ENCODE peak calls at places on chromosomes 11 and 22, in four cellular contexts. E is left lung, A is right lobe of liver, V is OCI-LY7. C is an unnamed sample. For H3K9me3, the result is how much of the 10 kb centered on the place peaks cover.

GRCh38 chr11:106983251-106983650 is 35.0 kb downstream of the GUCY1A2 start:
- DNase-seq in V (no peak), A (no peak), E (no peak), C (no peak)

GRCh38 chr11:75151346-75152047 is 590 bp downstream of the SLCO2B1 start:
- DNase-seq in V (no peak), E (no peak), A (no peak), C (no peak)

GRCh38 chr11:64855596-64856304 is 11.3 kb upstream of the CDC42BPG start:
- DNase-seq in V (no peak), E (peak), A (no peak), C (no peak)

GRCh38 chr11:114883472-114883871 is 205.1 kb downstream of the NXPE2 start:
- DNase-seq in A (no peak), E (no peak), V (no peak), C (no peak)

GRCh38 chr22:32788884-32789624 is 12.5 kb upstream of the TIMP3 start:
- DNase-seq in V (no peak), E (no peak), A (no peak), C (no peak)

GRCh38 chr22:23085351-23085671 is 15.0 kb downstream of the GNAZ start:
- DNase-seq in V (no peak), A (no peak), E (no peak), C (no peak)

GRCh38 chr11:104943561-104943960 is 24.8 kb downstream of the CASP4 start:
- DNase-seq in E (no peak), A (no peak), V (no peak), C (no peak)

GRCh38 chr11:69874984-69875673 is 55.9 kb upstream of the FGF3 start:
- DNase-seq in V (no peak), A (peak), E (no peak), C (no peak)

GRCh38 chr11:115080923-115081322 is 402.6 kb downstream of the NXPE2 start:
- DNase-seq in A (no peak), E (no peak), V (no peak), C (no peak)

GRCh38 chr11:43955381-43956118 is 13.1 kb downstream of the C11orf96 start:
- DNase-seq in E (no peak), A (no peak), V (no peak), C (no peak)

GRCh38 chr11:121557348-121557747 is 104.6 kb upstream of the SORL1-AS1 start:
- DNase-seq in A (no peak), V (no peak), E (no peak), C (no peak)

GRCh38 chr11:60750911-60751310 is 5.8 kb upstream of the MS4A15 start:
- DNase-seq in E (no peak), V (no peak), A (no peak), C (no peak)

GRCh38 chr11:76391811-76392475 is 10.8 kb downstream of the GVQW3 start:
- DNase-seq in E (no peak), A (no peak), V (no peak), C (no peak)

GRCh38 chr11:16604784-16605439 is 133.5 kb upstream of the C11orf58 start:
- DNase-seq in E (peak), V (no peak), A (peak), C (peak)

GRCh38 chr22:28816994-28817530 is 16.7 kb upstream of the XBP1 start:
- DNase-seq in E (no peak), V (peak), A (no peak), C (no peak)

GRCh38 chr11:86206296-86206695 is 38.3 kb upstream of the EED start:
- DNase-seq in A (no peak), E (no peak), V (no peak), C (no peak)

GRCh38 chr11:64915366-64915887 is 1.6 kb downstream of the ATG2A start:
- DNase-seq in V (no peak), A (no peak), E (no peak), C (no peak)

GRCh38 chr11:84922836-84923235 is 704.3 kb downstream of the DLG2 start:
- DNase-seq in V (no peak), E (no peak), A (no peak), C (no peak)

GRCh38 chr11:83778598-83778997 is 492.4 kb upstream of the CCDC90B start:
- DNase-seq in A (no peak), V (no peak), E (no peak), C (no peak)

DNA sequence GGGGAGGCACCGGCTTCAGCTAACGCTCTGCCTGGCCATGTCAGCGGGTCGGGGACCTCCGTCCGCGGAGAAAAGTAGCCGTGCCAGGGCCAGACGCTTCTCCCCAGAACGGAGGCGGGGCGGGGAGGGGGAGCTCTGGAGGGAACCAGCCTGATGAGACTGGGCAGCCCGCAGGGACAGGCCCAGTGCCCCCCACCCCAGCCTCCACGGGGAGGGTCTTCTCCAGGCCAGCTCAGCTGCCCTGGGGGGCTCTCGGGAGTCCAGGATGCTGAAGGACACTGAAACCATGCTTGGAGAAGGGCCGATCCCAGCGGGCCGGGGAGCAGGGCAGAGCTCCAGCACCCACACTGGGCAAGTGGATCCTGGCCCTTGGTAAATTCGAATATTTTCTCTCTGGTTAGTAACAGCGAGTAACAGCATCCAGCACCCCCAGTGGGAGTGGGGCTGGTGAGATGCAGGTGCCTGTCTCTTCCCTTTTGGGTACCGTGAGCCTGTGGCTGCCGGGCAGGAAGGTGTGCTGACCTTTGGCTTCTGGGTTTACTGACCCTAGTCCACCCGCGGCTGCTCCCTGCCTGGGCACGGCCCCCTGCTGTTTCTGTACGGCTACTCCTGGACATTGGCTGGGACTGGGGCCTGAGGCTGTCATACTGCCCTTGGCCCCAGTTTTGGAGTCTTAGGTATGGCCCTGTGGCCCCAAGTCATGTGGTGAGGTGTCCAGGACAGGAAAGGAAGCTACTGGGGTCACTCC is 35.8 kb downstream of the GRAMD4 start:
- DNase-seq in V (no peak), A (peak), E (peak), C (no peak)
- H3K27ac ChIP-seq in V (no peak), A (no peak), E (no peak), C (no peak)

GRCh38 chr11:68014966-68015447 is 4.9 kb downstream of the ALDH3B1 start:
- DNase-seq in A (no peak), E (peak), V (no peak), C (no peak)
- H3K4me3 ChIP-seq in A (no peak), E (no peak), V (no peak), C (no peak)

GRCh38 chr22:47351836-47352579 is 589.6 kb downstream of the TBC1D22A start:
- DNase-seq in V (no peak), E (peak), A (peak), C (no peak)
- H3K9me3 ChIP-seq in V (under half), E (under half), A (under half), C (under half)

GRCh38 chr11:118128821-118129474 is 23.7 kb downstream of the SCN4B start:
- DNase-seq in A (no peak), E (no peak), V (no peak), C (no peak)
- H3K27ac ChIP-seq in A (no peak), E (no peak), V (no peak), C (no peak)

GRCh38 chr11:15224466-15224865 is 109.7 kb downstream of the INSC start:
- DNase-seq in E (no peak), A (no peak), V (no peak), C (no peak)
- H3K4me3 ChIP-seq in E (no peak), A (no peak), V (no peak), C (no peak)

DNA sequence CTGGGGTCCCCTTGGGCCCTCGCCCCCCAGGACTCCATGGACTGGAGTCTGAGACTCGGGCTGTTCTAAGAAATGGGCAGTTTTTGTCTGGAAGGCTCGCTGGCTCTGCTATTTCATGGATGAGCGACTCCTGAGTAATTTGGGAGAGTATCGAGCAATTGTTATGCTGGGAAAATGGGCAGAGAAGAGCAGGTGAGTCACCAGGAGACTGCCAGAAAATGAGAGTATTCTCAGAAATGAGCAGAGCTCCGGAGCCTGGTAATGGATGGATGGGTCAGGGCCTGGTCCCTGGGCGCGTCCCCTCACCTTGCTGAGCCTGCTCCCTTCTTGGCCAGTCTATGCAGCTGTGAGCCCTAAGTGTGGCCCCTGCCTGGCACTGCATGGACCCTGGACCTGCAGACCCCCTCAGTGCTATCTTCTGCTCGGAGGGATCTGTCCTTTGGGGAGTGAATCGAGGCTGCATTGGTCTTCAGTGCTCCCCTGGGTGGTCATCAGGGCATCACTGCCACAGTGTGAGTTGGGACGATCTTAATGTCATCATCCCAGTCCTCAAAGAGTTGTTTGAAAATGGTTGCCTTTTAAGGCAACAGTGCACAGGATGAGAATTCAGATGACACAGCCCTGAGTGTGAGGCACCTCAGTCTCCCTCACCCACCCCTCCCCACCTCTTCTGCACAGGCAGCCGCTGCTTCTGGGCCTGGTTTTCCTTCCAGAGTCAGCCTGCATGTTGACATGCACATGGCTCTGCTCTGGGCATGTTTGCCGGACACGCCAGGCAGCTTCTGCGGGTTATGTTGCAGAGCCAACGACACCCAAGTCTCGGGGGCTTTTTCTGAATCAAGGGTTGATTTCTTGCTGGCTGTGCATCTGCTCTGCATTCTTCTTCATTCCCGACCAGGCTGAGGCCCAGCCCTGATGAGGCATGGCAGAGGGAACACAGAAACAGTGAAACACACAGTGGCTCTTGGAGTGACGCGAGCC is 519.0 kb downstream of the TBC1D22A start:
- DNase-seq in V (no peak), E (no peak), A (no peak), C (no peak)
- H3K9me3 ChIP-seq in V (under half), E (under half), A (under half), C (under half)

GRCh38 chr22:37484115-37485005 is 1.8 kb downstream of the MFNG start:
- DNase-seq in A (peak), V (peak), E (peak), C (no peak)
- H3K27ac ChIP-seq in A (peak), V (peak), E (peak), C (no peak)

DNA sequence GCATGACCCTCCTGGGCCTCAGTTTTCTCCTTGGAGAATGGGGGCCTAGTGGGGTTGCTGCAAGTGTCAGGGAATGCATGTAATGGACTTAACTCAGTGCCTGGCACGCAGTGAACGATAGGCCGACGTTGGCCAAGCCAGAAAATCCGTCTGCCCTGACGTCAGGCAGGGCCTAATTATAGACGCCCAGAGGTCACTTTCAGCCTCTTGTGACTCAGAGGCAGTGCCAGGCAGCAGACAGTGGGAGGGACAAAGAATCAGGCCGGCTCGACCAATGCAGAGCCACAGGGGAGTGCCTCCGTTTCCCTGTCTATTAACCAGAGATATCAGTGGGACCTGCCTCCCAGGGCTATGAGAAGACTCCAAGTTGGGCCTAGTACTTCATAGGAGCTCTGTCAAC is 115.0 kb downstream of the MN1 start:
- DNase-seq in A (no peak), V (no peak), E (no peak), C (no peak)
- H3K4me3 ChIP-seq in A (no peak), V (no peak), E (no peak), C (no peak)

GRCh38 chr22:48822278-48823233 is 1005.1 kb downstream of the BRD1 start:
- DNase-seq in V (no peak), E (peak), A (no peak), C (no peak)
- H3K9me3 ChIP-seq in V (under half), E (under half), A (under half), C (under half)

DNA sequence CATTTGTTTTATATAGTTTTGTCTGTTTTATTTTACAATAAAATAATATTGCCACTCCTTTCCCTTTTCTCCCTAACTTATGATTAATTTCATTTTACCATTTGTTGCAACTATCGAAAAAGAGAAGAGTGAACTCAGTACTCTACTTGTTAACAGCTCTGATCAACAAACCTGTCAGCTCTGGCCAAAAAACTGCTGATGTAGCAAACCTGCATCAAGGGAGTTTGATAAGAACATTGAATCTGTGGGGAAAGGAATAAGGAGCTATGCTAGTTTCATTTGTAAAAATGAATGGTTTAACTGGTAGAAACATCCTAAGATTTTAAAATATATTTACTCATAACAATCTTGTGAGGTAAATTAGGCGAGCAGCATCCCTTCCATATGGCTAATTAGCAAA is 42.9 kb downstream of the EIF4ENIF1 start:
- DNase-seq in E (no peak), A (no peak), V (no peak), C (no peak)
- H3K27ac ChIP-seq in E (no peak), A (no peak), V (no peak), C (no peak)